ENCODE peak calls at places on chromosomes 7 and 10, in eight cellular contexts. K is SK-MEL-5; I is ELR; U is germinal center; Z is stimulated activated CD4-positive, alpha-beta T cell treated with anti-CD3 and anti-CD28 coated beads, Interleukin-2, amount 100 ng/mL, for 48 hours; E is AG08395; R is Kasumi-1; T is BE2C. J is an unnamed sample.

GRCh38 chr7:158494162-158494586 is 93.4 kb downstream of the PTPRN2 start:
- DNase-seq in K (peak), I (no peak), U (no peak), Z (no peak), E (no peak), R (peak), T (no peak), J (no peak)

GRCh38 chr7:100483728-100484635 is at the start of gene NYAP1:
- DNase-seq in K (peak), I (peak), U (peak), Z (no peak), E (peak), R (peak), T (peak), J (no peak)

GRCh38 chr7:29243777-29244655 is 49.4 kb downstream of the CHN2 start:
- DNase-seq in K (peak), I (no peak), U (peak), Z (peak), E (no peak), R (peak), T (no peak), J (no peak)

GRCh38 chr7:87059525-87060287 is at the start of gene ELAPOR2:
- DNase-seq in K (peak), I (peak), U (peak), Z (peak), E (peak), R (peak), T (peak), J (peak)

GRCh38 chr10:127919418-127920191 is 12.7 kb downstream of the PTPRE start:
- DNase-seq in K (peak), I (peak), U (no peak), Z (no peak), E (peak), R (peak), T (peak), J (peak)

GRCh38 chr7:43071604-43072003 is 40.8 kb upstream of the HECW1 start:
- DNase-seq in K (peak), I (peak), U (no peak), Z (peak), E (no peak), R (no peak), T (peak), J (no peak)

GRCh38 chr10:103733002-103733419 is 122.4 kb downstream of the SH3PXD2A start:
- DNase-seq in K (no peak), I (peak), U (no peak), Z (no peak), E (no peak), R (no peak), T (peak), J (no peak)

GRCh38 chr10:17383801-17384445 is 70.5 kb downstream of the ST8SIA6 start:
- DNase-seq in K (no peak), I (no peak), U (no peak), Z (no peak), E (no peak), R (no peak), T (no peak), J (no peak)

GRCh38 chr10:34721201-34721840 is 93.8 kb downstream of the PARD3 start:
- DNase-seq in K (peak), I (peak), U (no peak), Z (no peak), E (peak), R (no peak), T (no peak), J (no peak)

GRCh38 chr10:89427629-89428028 is 13.3 kb downstream of the IFIT5 start:
- DNase-seq in K (no peak), I (peak), U (no peak), Z (no peak), E (peak), R (no peak), T (no peak), J (no peak)

GRCh38 chr7:76236226-76236625 is 34.5 kb downstream of the SRRM3 start:
- DNase-seq in K (no peak), I (no peak), U (no peak), Z (no peak), E (no peak), R (no peak), T (no peak), J (no peak)

GRCh38 chr10:51246156-51246555 is 171.9 kb downstream of the PRKG1 start:
- DNase-seq in K (no peak), I (no peak), U (no peak), Z (no peak), E (no peak), R (no peak), T (no peak), J (no peak)

GRCh38 chr7:23653942-23654341 is 26.1 kb upstream of the FAM221A start:
- DNase-seq in K (no peak), I (no peak), U (no peak), Z (no peak), E (no peak), R (no peak), T (no peak), J (no peak)

GRCh38 chr7:57867884-57868701 is 418.1 kb downstream of the ZNF716 start:
- DNase-seq in K (peak), I (no peak), U (no peak), Z (no peak), E (peak), R (peak), T (peak), J (no peak)

GRCh38 chr10:36759111-36759805 is 366.1 kb upstream of the ANKRD30A start:
- DNase-seq in K (no peak), I (peak), U (no peak), Z (no peak), E (peak), R (no peak), T (no peak), J (no peak)

GRCh38 chr10:69224862-69225657 is 4.9 kb downstream of the HKDC1 start:
- DNase-seq in K (peak), I (peak), U (no peak), Z (no peak), E (peak), R (no peak), T (no peak), J (no peak)

GRCh38 chr7:51249187-51249945 is 67.2 kb downstream of the COBL start:
- DNase-seq in K (no peak), I (no peak), U (no peak), Z (no peak), E (no peak), R (no peak), T (no peak), J (no peak)

GRCh38 chr10:82572686-82573226 is 697.8 kb downstream of the NRG3 start:
- DNase-seq in K (no peak), I (no peak), U (no peak), Z (no peak), E (no peak), R (no peak), T (peak), J (no peak)

GRCh38 chr10:22669163-22669711 is 45.1 kb downstream of the PIP4K2A start:
- DNase-seq in K (no peak), I (no peak), U (no peak), Z (no peak), E (no peak), R (no peak), T (no peak), J (no peak)

GRCh38 chr7:76515999-76516443 is 5.7 kb downstream of the UPK3B start:
- DNase-seq in K (peak), I (peak), U (peak), Z (peak), E (peak), R (no peak), T (peak), J (no peak)

GRCh38 chr7:55019329-55019690 is 493 bp downstream of the EGFR start:
- DNase-seq in K (no peak), I (peak), U (no peak), Z (no peak), E (peak), R (no peak), T (peak), J (no peak)

GRCh38 chr7:132161231-132161915 is 414.9 kb downstream of the PLXNA4 start:
- DNase-seq in K (no peak), I (no peak), U (no peak), Z (no peak), E (peak), R (no peak), T (peak), J (no peak)

GRCh38 chr10:66246177-66246576 is 679.7 kb upstream of the LRRTM3 start:
- DNase-seq in K (no peak), I (no peak), U (no peak), Z (no peak), E (no peak), R (no peak), T (no peak), J (no peak)

GRCh38 chr10:89275383-89275782 is 23.8 kb upstream of the LIPA start:
- DNase-seq in K (no peak), I (no peak), U (no peak), Z (no peak), E (no peak), R (no peak), T (no peak), J (no peak)

GRCh38 chr7:50092579-50093411 is at the start of gene ZPBP:
- DNase-seq in K (peak), I (peak), U (peak), Z (peak), E (peak), R (peak), T (no peak), J (peak)

GRCh38 chr10:20990604-20991003 is 93.5 kb upstream of the NEBL start:
- DNase-seq in K (no peak), I (no peak), U (no peak), Z (no peak), E (peak), R (no peak), T (no peak), J (no peak)

GRCh38 chr7:29879609-29880008 is 73.3 kb downstream of the WIPF3 start:
- DNase-seq in K (no peak), I (peak), U (no peak), Z (no peak), E (peak), R (no peak), T (no peak), J (no peak)

GRCh38 chr10:86613905-86614304 is 40.4 kb upstream of the OPN4 start:
- DNase-seq in K (no peak), I (no peak), U (no peak), Z (no peak), E (no peak), R (no peak), T (no peak), J (no peak)

GRCh38 chr7:112132123-112132694 is 74.0 kb downstream of the DOCK4 start:
- DNase-seq in K (no peak), I (no peak), U (no peak), Z (no peak), E (no peak), R (no peak), T (peak), J (no peak)